ENCODE peak calls at places on chromosomes 4 and X, in seven cellular contexts. P is IMR-90, F is mesenchymal stem cell, S is H1, R is H9, L is neuronal stem cell, X is trophoblast cell. N is an unnamed sample.

GRCh38 chr4:111717916-111718315 is 427.3 kb upstream of the FAM241A start:
- DNase-seq in F (no peak), R (no peak), X (no peak), S (no peak), P (no peak), L (no peak), N (no peak)

GRCh38 chr4:37646237-37646636 is 39.9 kb downstream of the RELL1 start:
- DNase-seq in S (no peak), F (no peak), R (no peak), P (no peak), X (no peak), L (no peak), N (no peak)

GRCh38 chr4:25090516-25090915 is 59.8 kb upstream of the LGI2 start:
- DNase-seq in R (no peak), F (no peak), S (no peak), L (no peak), P (peak), X (no peak), N (no peak)

GRCh38 chr4:1293981-1294380 is 4.3 kb downstream of the MAEA start:
- DNase-seq in P (no peak), R (no peak), L (no peak), X (no peak), F (no peak), S (no peak), N (no peak)

GRCh38 chr4:6372649-6373525 is 99.5 kb downstream of the PPP2R2C start:
- DNase-seq in P (peak), L (peak), X (peak), F (peak), S (no peak), R (peak), N (peak)

GRCh38 chr4:187550256-187550950 is 445.2 kb upstream of the ZFP42 start:
- DNase-seq in X (peak), F (no peak), R (no peak), L (no peak), P (peak), S (no peak), N (peak)

GRCh38 chr4:105859233-105859632 is 36.0 kb upstream of the NPNT start:
- DNase-seq in R (no peak), L (no peak), S (no peak), P (peak), X (peak), F (peak), N (no peak)

GRCh38 chr4:180675368-180675675 is 1567.9 kb upstream of the TENM3 start:
- DNase-seq in S (no peak), L (no peak), R (no peak), F (no peak), P (no peak), X (no peak), N (no peak)

GRCh38 chr4:12943069-12943468 is 541.1 kb downstream of the RAB28 start:
- DNase-seq in L (no peak), X (no peak), P (no peak), S (no peak), R (no peak), F (no peak), N (no peak)

DNA sequence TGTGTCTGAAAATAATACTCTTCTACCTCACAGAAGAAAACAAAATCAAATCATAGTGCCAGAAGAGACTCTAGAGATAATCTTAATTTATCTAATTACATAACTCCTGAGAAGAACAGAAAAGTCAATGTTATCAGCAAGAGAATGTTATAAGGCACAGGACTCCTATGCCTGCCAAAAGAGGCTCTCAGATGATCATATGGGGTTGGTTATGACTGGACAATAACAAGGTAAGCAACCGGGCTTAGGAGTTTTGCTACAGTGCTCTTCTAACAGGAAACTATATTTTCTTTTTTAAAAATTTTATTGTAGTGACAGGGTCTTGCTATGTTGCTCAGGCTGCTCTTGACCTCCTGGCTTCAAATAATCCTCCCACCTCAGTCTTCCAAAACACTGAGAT is 3.5 kb upstream of the C4orf17 start:
- DNase-seq in F (no peak), P (no peak), L (no peak), S (no peak), R (no peak), X (no peak), N (no peak)
- H3K23ac ChIP-seq in F (no peak), P (no peak), L (no peak), S (no peak), R (no peak), X (no peak), N (no peak)

DNA sequence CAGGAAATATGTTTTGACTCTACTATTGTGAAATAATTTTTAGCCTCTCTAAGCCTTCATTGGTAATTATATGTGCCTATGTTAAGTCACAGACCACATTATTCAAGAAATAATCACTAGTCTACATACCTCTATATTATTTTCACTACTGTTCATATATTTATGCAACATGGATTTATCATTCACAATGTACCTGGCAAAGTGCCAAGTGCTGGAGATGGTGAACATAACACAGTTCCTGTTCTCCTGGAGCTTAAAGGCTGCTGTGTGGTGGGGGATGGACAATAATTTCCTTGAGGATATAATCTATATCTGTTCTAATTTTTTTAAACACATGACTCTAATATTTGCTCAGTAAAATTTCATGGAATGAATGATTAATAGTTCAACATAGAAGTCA is 527.7 kb upstream of the CXorf51A start:
- DNase-seq in L (no peak), F (no peak), S (no peak), R (no peak), X (no peak), P (no peak), N (no peak)
- H3K4ac ChIP-seq in L (no peak), F (no peak), S (no peak), R (no peak), X (no peak), P (no peak), N (no peak)

GRCh38 chr4:101792056-101792575 is 1.6 kb downstream of the BANK1 start:
- DNase-seq in X (no peak), S (no peak), F (no peak), R (no peak), P (no peak), L (no peak), N (no peak)
- H3K23ac ChIP-seq in X (no peak), S (no peak), F (no peak), R (no peak), P (no peak), L (no peak), N (no peak)

DNA sequence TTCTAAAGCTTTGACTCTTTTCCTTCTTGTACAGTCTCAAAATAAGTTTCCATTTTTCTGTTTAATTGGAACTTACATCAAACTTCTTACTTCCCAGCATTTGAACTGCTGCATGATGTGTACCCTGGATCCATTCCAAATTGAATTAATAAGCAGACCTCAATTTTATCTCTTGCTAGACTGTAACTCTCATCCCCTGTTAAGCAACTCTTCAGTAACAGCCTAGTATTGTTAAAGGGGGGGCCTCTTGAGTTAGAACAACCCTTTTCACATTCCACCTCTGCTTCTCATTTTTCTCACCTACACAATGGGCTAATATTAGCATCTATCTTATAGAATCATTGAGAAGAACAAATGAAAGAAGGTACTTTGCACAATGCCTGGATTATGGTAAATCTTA is 169.4 kb downstream of the IL1RAPL1 start:
- DNase-seq in F (no peak), X (no peak), R (no peak), L (no peak), P (peak), S (no peak), N (no peak)
- H3K4ac ChIP-seq in F (no peak), X (no peak), R (no peak), L (no peak), P (no peak), S (no peak), N (no peak)